ENCODE peak calls at places on chromosomes 7 and 10, in nine cellular contexts. Y is PC-3; J is astrocyte of the spinal cord; Z is foreskin keratinocyte; C is fibroblast of the conjunctiva; O is mucosa of gallbladder; P is COLO829; V is cardiac septum; U is naive thymus-derived CD4-positive, alpha-beta T cell. B is an unnamed sample.

GRCh38 chr7:2237109-2237602 is 4.4 kb upstream of the MAD1L1 start:
- DNase-seq in U (no peak), Z (no peak), O (peak), P (no peak), Y (no peak), J (no peak), C (no peak), V (no peak), B (no peak)

GRCh38 chr10:1149793-1150637 is 93.8 kb downstream of the WDR37 start:
- DNase-seq in J (no peak), P (no peak), O (peak), C (no peak), U (no peak), V (no peak), Y (no peak), Z (no peak), B (no peak)

GRCh38 chr10:130230036-130230435 is 93.8 kb downstream of the GLRX3 start:
- DNase-seq in P (no peak), U (no peak), C (no peak), Y (no peak), Z (no peak), O (no peak), J (no peak), V (peak), B (no peak)

GRCh38 chr7:71633571-71634008 is 501.6 kb downstream of the GALNT17 start:
- DNase-seq in Y (peak), C (peak), V (no peak), J (peak), O (no peak), P (peak), U (no peak), Z (peak), B (peak)

GRCh38 chr10:42691361-42692120 is 53.2 kb upstream of the ZNF33B start:
- DNase-seq in O (no peak), U (no peak), Z (no peak), P (peak), V (no peak), C (no peak), Y (no peak), J (no peak), B (peak)

GRCh38 chr10:4819707-4820106 is 6.3 kb upstream of the AKR1E2 start:
- DNase-seq in V (no peak), P (no peak), Z (no peak), Y (no peak), O (no peak), C (no peak), J (no peak), U (no peak), B (no peak)

GRCh38 chr10:98269435-98269912 is 1.5 kb upstream of the LOXL4 start:
- DNase-seq in O (peak), Z (peak), Y (peak), P (peak), J (peak), C (peak), U (no peak), V (peak), B (peak)

GRCh38 chr10:24428410-24428782 is 219.5 kb downstream of the KIAA1217 start:
- DNase-seq in Y (peak), Z (peak), C (peak), V (no peak), O (no peak), J (peak), U (no peak), P (no peak), B (no peak)

GRCh38 chr10:62414359-62414758 is 40.2 kb downstream of the ZNF365 start:
- DNase-seq in P (no peak), U (no peak), C (no peak), J (no peak), O (no peak), Z (no peak), V (no peak), Y (peak), B (no peak)

B was measured in iPS-NIHi11.